ENCODE peak calls at places on chromosomes 13 and 19, in five cellular contexts. L is brain microvascular endothelial cell, V is endodermal cell, C is IMR-90, O is colonic mucosa. U is an unnamed sample.

GRCh38 chr13:23600100-23600499 is 29.9 kb downstream of the TNFRSF19 start:
- DNase-seq in C (no peak), V (no peak), O (no peak), L (no peak), U (no peak)

GRCh38 chr13:65378943-65379519 is 1851.1 kb downstream of the PCDH9 start:
- DNase-seq in O (no peak), L (no peak), C (peak), V (no peak), U (no peak)

GRCh38 chr13:101700598-101700997 is 248.1 kb downstream of the ITGBL1 start:
- DNase-seq in C (no peak), O (no peak), V (no peak), L (peak), U (no peak)

GRCh38 chr13:105863300-105863699 is 672.2 kb downstream of the EFNB2 start:
- DNase-seq in V (no peak), C (no peak), L (no peak), O (no peak), U (no peak)

GRCh38 chr13:79353698-79354097 is 52.4 kb downstream of the RBM26 start:
- DNase-seq in C (no peak), L (no peak), V (no peak), O (no peak), U (no peak)

GRCh38 chr13:48531416-48532145 is 1.3 kb downstream of the RCBTB2 start:
- DNase-seq in O (peak), L (peak), V (peak), C (no peak), U (peak)

GRCh38 chr13:100040196-100040595 is 48.7 kb upstream of the PCCA start:
- DNase-seq in C (no peak), L (no peak), O (no peak), V (no peak), U (no peak)

GRCh38 chr13:49308104-49308875 is 60.6 kb downstream of the CDADC1 start:
- DNase-seq in O (peak), V (no peak), C (peak), L (peak), U (peak)

GRCh38 chr19:49690656-49691242 is at the start of gene CPT1C:
- DNase-seq in L (peak), V (peak), O (peak), C (peak), U (peak)

GRCh38 chr13:40316301-40316700 is 350.1 kb downstream of the FOXO1 start:
- DNase-seq in V (no peak), L (no peak), O (no peak), C (no peak), U (no peak)

GRCh38 chr13:105778196-105778595 is 757.3 kb downstream of the EFNB2 start:
- DNase-seq in C (peak), O (no peak), V (no peak), L (peak), U (no peak)

GRCh38 chr13:77786888-77787287 is 89.4 kb downstream of the SLAIN1 start:
- DNase-seq in L (no peak), V (no peak), C (no peak), O (no peak), U (no peak)

GRCh38 chr19:27765397-27765796 is 1447.6 kb downstream of the UQCRFS1 start:
- DNase-seq in O (no peak), V (no peak), C (no peak), L (no peak), U (no peak)

GRCh38 chr19:27741236-27741635 is 1471.7 kb downstream of the UQCRFS1 start:
- DNase-seq in C (no peak), O (peak), V (peak), L (no peak), U (no peak)

GRCh38 chr19:14114854-14115253 is 2.7 kb downstream of the PRKACA start:
- DNase-seq in L (no peak), O (peak), C (no peak), V (peak), U (peak)

GRCh38 chr13:73138967-73139491 is 80.2 kb downstream of the KLF5 start:
- DNase-seq in O (peak), C (no peak), L (no peak), V (no peak), U (peak)

GRCh38 chr13:109778102-109778542 is 8.3 kb downstream of the IRS2 start:
- DNase-seq in O (peak), V (no peak), L (no peak), C (peak), U (no peak)

GRCh38 chr19:588758-589692 is 656 bp upstream of the HCN2 start:
- DNase-seq in O (no peak), C (no peak), V (peak), L (no peak), U (no peak)

GRCh38 chr13:39201075-39201630 is 162.9 kb downstream of the NHLRC3 start:
- DNase-seq in O (no peak), L (no peak), V (peak), C (no peak), U (no peak)

GRCh38 chr13:100646030-100646673 is 28.4 kb downstream of the TMTC4 start:
- DNase-seq in L (peak), V (peak), C (peak), O (no peak), U (peak)

GRCh38 chr13:98722958-98723357 is 29.5 kb downstream of the SLC15A1 start:
- DNase-seq in C (no peak), V (no peak), O (no peak), L (no peak), U (no peak)

GRCh38 chr13:34751044-34751443 is 191.0 kb upstream of the NBEA start:
- DNase-seq in L (no peak), V (no peak), C (no peak), O (no peak), U (no peak)

GRCh38 chr19:44748426-44749254 is at the start of gene BCL3:
- DNase-seq in O (peak), V (peak), L (no peak), C (no peak), U (peak)

GRCh38 chr19:21148681-21149080 is 6.8 kb downstream of the ZNF431 start:
- DNase-seq in V (no peak), L (no peak), C (no peak), O (no peak), U (no peak)

GRCh38 chr13:96772426-96772825 is 221.8 kb downstream of the OXGR1 start:
- DNase-seq in V (no peak), C (no peak), O (no peak), L (no peak), U (no peak)

GRCh38 chr13:36870050-36870692 is 49.9 kb downstream of the SMAD9 start:
- DNase-seq in V (no peak), O (no peak), C (no peak), L (no peak), U (no peak)

GRCh38 chr13:105627270-105627669 is 908.2 kb downstream of the EFNB2 start:
- DNase-seq in C (no peak), O (no peak), L (peak), V (no peak), U (no peak)

GRCh38 chr19:29806098-29806866 is 5.5 kb upstream of the CCNE1 start:
- DNase-seq in L (peak), O (peak), V (peak), C (peak), U (no peak)

GRCh38 chr13:113748862-113749451 is 10.1 kb upstream of the TMEM255B start:
- DNase-seq in V (no peak), L (no peak), C (no peak), O (no peak), U (no peak)

GRCh38 chr13:27969073-27969865 is at the start of gene CDX2:
- DNase-seq in C (no peak), V (peak), L (no peak), O (peak), U (no peak)

GRCh38 chr13:26483546-26483945 is 73.9 kb upstream of the WASF3 start:
- DNase-seq in C (no peak), L (no peak), V (no peak), O (no peak), U (no peak)

GRCh38 chr13:112901951-112902651 is 66.9 kb upstream of the MCF2L start:
- DNase-seq in V (peak), O (no peak), L (no peak), C (no peak), U (peak)

GRCh38 chr19:23686622-23687423 is at the start of gene ZNF675:
- DNase-seq in C (peak), V (peak), O (peak), L (peak), U (peak)

GRCh38 chr13:111659236-111659635 is 338.8 kb downstream of the TEX29 start:
- DNase-seq in L (no peak), V (peak), O (no peak), C (no peak), U (no peak)

GRCh38 chr13:113187263-113187669 is 21.2 kb downstream of the PCID2 start:
- DNase-seq in C (peak), V (peak), O (peak), L (peak), U (peak)

GRCh38 chr13:110485604-110486003 is 75.9 kb downstream of the RAB20 start:
- DNase-seq in O (no peak), C (no peak), L (no peak), V (peak), U (no peak)

GRCh38 chr19:35307990-35308389 is 16.0 kb downstream of the MAG start:
- DNase-seq in V (no peak), L (no peak), O (no peak), C (no peak), U (no peak)

GRCh38 chr13:67228909-67229308 is 1.2 kb downstream of the PCDH9 start:
- DNase-seq in O (no peak), L (no peak), C (peak), V (no peak), U (no peak)
- H3K4me3 ChIP-seq in O (no peak), L (peak), C (peak), V (peak), U (no peak)

GRCh38 chr13:83733293-83733692 is 149.0 kb downstream of the SLITRK1 start:
- DNase-seq in L (no peak), O (no peak), V (no peak), C (no peak), U (no peak)
- H3K27ac ChIP-seq in L (no peak), O (no peak), V (no peak), C (no peak), U (no peak)

GRCh38 chr19:4305253-4305612 is 835 bp downstream of the FSD1 start:
- DNase-seq in O (no peak), L (no peak), C (no peak), V (peak), U (no peak)
- H3K4me3 ChIP-seq in O (no peak), L (no peak), C (no peak), V (no peak), U (no peak)

DNA sequence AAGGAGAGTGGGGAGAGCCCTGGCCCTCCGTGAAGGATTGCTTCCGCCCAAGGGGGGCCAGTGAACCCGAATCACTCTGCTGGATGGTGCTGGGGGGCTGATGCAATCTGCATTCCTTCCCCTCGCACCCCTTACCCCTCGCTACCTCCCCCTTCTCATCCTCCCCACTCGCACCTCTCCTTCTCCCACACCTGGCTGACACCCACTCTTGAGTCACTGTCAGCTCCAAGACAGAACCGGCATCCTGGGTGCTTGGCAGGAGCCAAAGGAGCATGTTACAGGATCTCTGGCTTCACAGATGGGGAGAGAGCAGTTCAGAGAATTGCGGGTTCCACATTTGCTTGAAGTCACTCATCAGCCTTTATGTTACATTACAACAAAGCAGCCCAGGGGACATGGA is 125.9 kb upstream of the GJB6 start:
- DNase-seq in C (no peak), L (no peak), O (no peak), V (no peak), U (no peak)
- H3K27ac ChIP-seq in C (no peak), L (no peak), O (no peak), V (no peak), U (no peak)

GRCh38 chr19:1827566-1828278 is 15.6 kb upstream of the ATP8B3 start:
- DNase-seq in C (no peak), L (no peak), V (no peak), O (no peak), U (no peak)

GRCh38 chr19:1824252-1824622 is 12.2 kb upstream of the ATP8B3 start:
- DNase-seq in C (no peak), V (no peak), O (no peak), L (no peak), U (no peak)

GRCh38 chr19:1823539-1824251 is 11.6 kb upstream of the ATP8B3 start:
- DNase-seq in C (no peak), L (no peak), O (no peak), V (peak), U (no peak)

GRCh38 chr19:1826557-1827521 is 14.8 kb upstream of the ATP8B3 start:
- DNase-seq in V (peak), C (no peak), L (no peak), O (no peak), U (no peak)

GRCh38 chr19:1825909-1826556 is 14.0 kb upstream of the ATP8B3 start:
- DNase-seq in L (peak), O (peak), C (peak), V (peak), U (peak)
- H3K4me3 ChIP-seq in L (no peak), O (no peak), C (no peak), V (no peak), U (no peak)

GRCh38 chr19:41367848-41368301 is 3.9 kb upstream of the B9D2 start:
- DNase-seq in C (peak), V (no peak), L (peak), O (no peak), U (peak)
- H3K27ac ChIP-seq in C (peak), V (no peak), L (peak), O (peak), U (peak)

GRCh38 chr13:90928109-90928508 is 419.4 kb upstream of the MIR17HG start:
- DNase-seq in V (no peak), C (no peak), L (no peak), O (no peak), U (no peak)
- H3K4me3 ChIP-seq in V (no peak), C (no peak), L (no peak), O (no peak), U (no peak)

U was measured in body of pancreas.